ENCODE peak calls at places on chromosomes 4 and X, in ten cellular contexts. One of them, this sample, is unnamed.

GRCh38 chr4:84708406-84709135 is 125.6 kb downstream of the CDS1 start:
- DNase-seq in stimulated activated CD4-positive, alpha-beta T cell treated with anti-CD3 and anti-CD28 coated beads, Interleukin-4, amount 100 ng/mL, for 48 hours: no peak
- DNase-seq in nephron progenitor cell: no peak
- DNase-seq in NCI-H2029: no peak
- DNase-seq in CD8-positive, alpha-beta memory T cell: no peak
- DNase-seq in myocyte: no peak
- DNase-seq in CD8-positive, alpha-beta T cell: no peak
- DNase-seq in PC-3: no peak
- DNase-seq in neural crest cell: no peak
- DNase-seq in NCI-H1105 treated with DMSO at 0.1 percent for 48 hours: no peak
- DNase-seq in this sample: no peak

GRCh38 chr4:98747659-98748091 is 89.3 kb upstream of the TSPAN5 start:
- DNase-seq in stimulated activated CD4-positive, alpha-beta T cell treated with anti-CD3 and anti-CD28 coated beads, Interleukin-4, amount 100 ng/mL, for 48 hours: no peak
- DNase-seq in nephron progenitor cell: no peak
- DNase-seq in NCI-H2029: no peak
- DNase-seq in CD8-positive, alpha-beta memory T cell: no peak
- DNase-seq in myocyte: no peak
- DNase-seq in CD8-positive, alpha-beta T cell: no peak
- DNase-seq in PC-3: no peak
- DNase-seq in neural crest cell: no peak
- DNase-seq in NCI-H1105 treated with DMSO at 0.1 percent for 48 hours: no peak
- DNase-seq in this sample: no peak

GRCh38 chr4:95092762-95093161 is 335.0 kb downstream of the BMPR1B start:
- DNase-seq in stimulated activated CD4-positive, alpha-beta T cell treated with anti-CD3 and anti-CD28 coated beads, Interleukin-4, amount 100 ng/mL, for 48 hours: no peak
- DNase-seq in nephron progenitor cell: no peak
- DNase-seq in NCI-H2029: no peak
- DNase-seq in CD8-positive, alpha-beta memory T cell: no peak
- DNase-seq in myocyte: peak; percentile 32
- DNase-seq in CD8-positive, alpha-beta T cell: no peak
- DNase-seq in PC-3: peak; percentile 57
- DNase-seq in neural crest cell: no peak
- DNase-seq in NCI-H1105 treated with DMSO at 0.1 percent for 48 hours: peak; percentile 53
- DNase-seq in this sample: peak; percentile 24

GRCh38 chrX:27660878-27661277 is 70.7 kb downstream of the DCAF8L2 start:
- DNase-seq in stimulated activated CD4-positive, alpha-beta T cell treated with anti-CD3 and anti-CD28 coated beads, Interleukin-4, amount 100 ng/mL, for 48 hours: no peak
- DNase-seq in nephron progenitor cell: no peak
- DNase-seq in NCI-H2029: no peak
- DNase-seq in CD8-positive, alpha-beta memory T cell: no peak
- DNase-seq in myocyte: no peak
- DNase-seq in CD8-positive, alpha-beta T cell: no peak
- DNase-seq in PC-3: no peak
- DNase-seq in neural crest cell: no peak
- DNase-seq in NCI-H1105 treated with DMSO at 0.1 percent for 48 hours: no peak
- DNase-seq in this sample: no peak

GRCh38 chrX:8103655-8104054 is 67.4 kb downstream of the VCX2 start:
- DNase-seq in stimulated activated CD4-positive, alpha-beta T cell treated with anti-CD3 and anti-CD28 coated beads, Interleukin-4, amount 100 ng/mL, for 48 hours: no peak
- DNase-seq in nephron progenitor cell: no peak
- DNase-seq in NCI-H2029: no peak
- DNase-seq in CD8-positive, alpha-beta memory T cell: no peak
- DNase-seq in myocyte: no peak
- DNase-seq in CD8-positive, alpha-beta T cell: no peak
- DNase-seq in PC-3: no peak
- DNase-seq in neural crest cell: no peak
- DNase-seq in NCI-H1105 treated with DMSO at 0.1 percent for 48 hours: no peak
- DNase-seq in this sample: no peak

GRCh38 chrX:66638591-66639500 is at the start of gene EDA2R:
- DNase-seq in stimulated activated CD4-positive, alpha-beta T cell treated with anti-CD3 and anti-CD28 coated beads, Interleukin-4, amount 100 ng/mL, for 48 hours: peak; percentile 5
- DNase-seq in nephron progenitor cell: peak; percentile 41
- DNase-seq in NCI-H2029: no peak
- DNase-seq in CD8-positive, alpha-beta memory T cell: no peak
- DNase-seq in myocyte: peak; percentile 68
- DNase-seq in CD8-positive, alpha-beta T cell: no peak
- DNase-seq in PC-3: no peak
- DNase-seq in neural crest cell: peak; percentile 9
- DNase-seq in NCI-H1105 treated with DMSO at 0.1 percent for 48 hours: no peak
- DNase-seq in this sample: no peak

GRCh38 chr4:168677063-168677462 is 180.2 kb downstream of the PALLD start:
- DNase-seq in stimulated activated CD4-positive, alpha-beta T cell treated with anti-CD3 and anti-CD28 coated beads, Interleukin-4, amount 100 ng/mL, for 48 hours: no peak
- DNase-seq in nephron progenitor cell: no peak
- DNase-seq in NCI-H2029: peak; percentile 90
- DNase-seq in CD8-positive, alpha-beta memory T cell: no peak
- DNase-seq in myocyte: no peak
- DNase-seq in CD8-positive, alpha-beta T cell: no peak
- DNase-seq in PC-3: no peak
- DNase-seq in neural crest cell: no peak
- DNase-seq in NCI-H1105 treated with DMSO at 0.1 percent for 48 hours: peak; percentile 74
- DNase-seq in this sample: no peak

GRCh38 chrX:29661290-29661689 is 554.1 kb upstream of the MAGEB2 start:
- DNase-seq in stimulated activated CD4-positive, alpha-beta T cell treated with anti-CD3 and anti-CD28 coated beads, Interleukin-4, amount 100 ng/mL, for 48 hours: no peak
- DNase-seq in nephron progenitor cell: no peak
- DNase-seq in NCI-H2029: no peak
- DNase-seq in CD8-positive, alpha-beta memory T cell: no peak
- DNase-seq in myocyte: no peak
- DNase-seq in CD8-positive, alpha-beta T cell: no peak
- DNase-seq in PC-3: peak; percentile 59
- DNase-seq in neural crest cell: no peak
- DNase-seq in NCI-H1105 treated with DMSO at 0.1 percent for 48 hours: no peak
- DNase-seq in this sample: no peak

GRCh38 chr4:153154010-153154975 is 50.0 kb upstream of the TRIM2 start:
- DNase-seq in stimulated activated CD4-positive, alpha-beta T cell treated with anti-CD3 and anti-CD28 coated beads, Interleukin-4, amount 100 ng/mL, for 48 hours: no peak
- DNase-seq in nephron progenitor cell: no peak
- DNase-seq in NCI-H2029: peak; percentile 68
- DNase-seq in CD8-positive, alpha-beta memory T cell: no peak
- DNase-seq in myocyte: no peak
- DNase-seq in CD8-positive, alpha-beta T cell: no peak
- DNase-seq in PC-3: peak; percentile 51
- DNase-seq in neural crest cell: no peak
- DNase-seq in NCI-H1105 treated with DMSO at 0.1 percent for 48 hours: peak; percentile 66
- DNase-seq in this sample: no peak

GRCh38 chr4:86117781-86118302 is 242.0 kb downstream of the MAPK10 start:
- DNase-seq in stimulated activated CD4-positive, alpha-beta T cell treated with anti-CD3 and anti-CD28 coated beads, Interleukin-4, amount 100 ng/mL, for 48 hours: no peak
- DNase-seq in nephron progenitor cell: no peak
- DNase-seq in NCI-H2029: no peak
- DNase-seq in CD8-positive, alpha-beta memory T cell: no peak
- DNase-seq in myocyte: no peak
- DNase-seq in CD8-positive, alpha-beta T cell: no peak
- DNase-seq in PC-3: peak; percentile 18
- DNase-seq in neural crest cell: no peak
- DNase-seq in NCI-H1105 treated with DMSO at 0.1 percent for 48 hours: no peak
- DNase-seq in this sample: no peak

GRCh38 chr4:2879026-2879425 is 35.4 kb downstream of the ADD1 start:
- DNase-seq in stimulated activated CD4-positive, alpha-beta T cell treated with anti-CD3 and anti-CD28 coated beads, Interleukin-4, amount 100 ng/mL, for 48 hours: no peak
- DNase-seq in nephron progenitor cell: no peak
- DNase-seq in NCI-H2029: no peak
- DNase-seq in CD8-positive, alpha-beta memory T cell: no peak
- DNase-seq in myocyte: no peak
- DNase-seq in CD8-positive, alpha-beta T cell: no peak
- DNase-seq in PC-3: no peak
- DNase-seq in neural crest cell: no peak
- DNase-seq in NCI-H1105 treated with DMSO at 0.1 percent for 48 hours: no peak
- DNase-seq in this sample: no peak

GRCh38 chr4:140243345-140243753 is 89.4 kb upstream of the MAML3 start:
- DNase-seq in stimulated activated CD4-positive, alpha-beta T cell treated with anti-CD3 and anti-CD28 coated beads, Interleukin-4, amount 100 ng/mL, for 48 hours: no peak
- DNase-seq in nephron progenitor cell: peak; percentile 48
- DNase-seq in NCI-H2029: peak; percentile 77
- DNase-seq in CD8-positive, alpha-beta memory T cell: no peak
- DNase-seq in myocyte: no peak
- DNase-seq in CD8-positive, alpha-beta T cell: peak; percentile 54
- DNase-seq in PC-3: peak; percentile 75
- DNase-seq in neural crest cell: no peak
- DNase-seq in NCI-H1105 treated with DMSO at 0.1 percent for 48 hours: peak; percentile 83
- DNase-seq in this sample: peak; percentile 74

This sample was measured in NCI-H774.